ENCODE peak calls at places on chromosomes 7 and 10, in seven cellular contexts. T is thoracic aorta, A is MM.1S, K is Panc1, N is tibial artery, L is pancreas, X is breast epithelium. P is an unnamed sample.

GRCh38 chr7:2645274-2645868 is 13.6 kb downstream of the TTYH3 start:
- DNase-seq in N (no peak), L (no peak), X (no peak), K (no peak), A (peak; percentile 27), T (no peak), P (peak; percentile 59)

GRCh38 chr10:65701168-65701776 is 1224.6 kb upstream of the LRRTM3 start:
- DNase-seq in A (peak; percentile 80), X (no peak), N (no peak), L (no peak), T (no peak), K (no peak), P (no peak)

GRCh38 chr10:95445223-95445836 is 115.8 kb downstream of the SORBS1 start:
- DNase-seq in X (peak; percentile 76), A (no peak), T (peak; percentile 60), K (peak; percentile 24), N (peak; percentile 95), L (no peak), P (peak; percentile 83)

GRCh38 chr10:71512213-71512745 is 115.6 kb downstream of the CDH23 start:
- DNase-seq in T (no peak), L (no peak), X (no peak), K (no peak), N (no peak), A (no peak), P (no peak)

GRCh38 chr7:112112822-112113255 is 93.4 kb downstream of the DOCK4 start:
- DNase-seq in K (no peak), L (no peak), X (peak; percentile 48), N (no peak), A (peak; percentile 57), T (no peak), P (no peak)

GRCh38 chr10:73836427-73836826 is 25.0 kb upstream of the NDST2 start:
- DNase-seq in L (no peak), K (no peak), N (no peak), T (no peak), A (no peak), X (no peak), P (no peak)

GRCh38 chr7:12954374-12954773 is 266.9 kb downstream of the ARL4A start:
- DNase-seq in N (no peak), X (no peak), T (no peak), A (no peak), K (no peak), L (no peak), P (no peak)

GRCh38 chr7:67137464-67137863 is 140.8 kb downstream of the TYW1 start:
- DNase-seq in L (no peak), X (no peak), K (no peak), A (no peak), T (no peak), N (no peak), P (no peak)

GRCh38 chr10:27719052-27719451 is 26.6 kb downstream of the MKX start:
- DNase-seq in X (no peak), N (no peak), T (no peak), K (no peak), L (no peak), A (no peak), P (no peak)

GRCh38 chr10:12243860-12244620 is 48.1 kb downstream of the CDC123 start:
- DNase-seq in L (no peak), K (no peak), N (no peak), T (no peak), A (no peak), X (no peak), P (no peak)

GRCh38 chr7:18886801-18887200 is 230.6 kb downstream of the TWIST1 start:
- DNase-seq in K (no peak), X (no peak), A (no peak), L (no peak), T (no peak), N (no peak), P (no peak)

GRCh38 chr10:113221756-113222168 is 271.7 kb downstream of the TCF7L2 start:
- DNase-seq in A (no peak), K (no peak), T (no peak), N (no peak), L (no peak), X (no peak), P (no peak)

GRCh38 chr10:132397036-132397541 is at the start of gene PWWP2B:
- DNase-seq in K (no peak), A (peak; percentile 39), N (no peak), X (no peak), L (peak; percentile 79), T (no peak), P (peak; percentile 79)
- H3K27ac ChIP-seq in K (peak within 1 kb of the TSS; percentile 93), A (peak within 1 kb of the TSS; percentile 18), N (peak within 1 kb of the TSS; percentile 88), X (peak within 1 kb of the TSS; percentile 97), L (peak within 1 kb of the TSS; percentile 94), T (peak within 1 kb of the TSS; percentile 84), P (peak within 1 kb of the TSS; percentile 91)

GRCh38 chr7:121503039-121503438 is 106.9 kb upstream of the FAM3C start:
- DNase-seq in K (no peak), A (no peak), T (no peak), N (no peak), L (no peak), X (no peak), P (no peak)

GRCh38 chr7:121503730-121504129 is 107.6 kb upstream of the FAM3C start:
- DNase-seq in T (no peak), K (no peak), A (no peak), L (no peak), X (no peak), N (no peak), P (no peak)

GRCh38 chr7:121505540-121506182 is 109.6 kb upstream of the FAM3C start:
- DNase-seq in A (no peak), T (no peak), X (no peak), L (no peak), N (no peak), K (no peak), P (no peak)

GRCh38 chr7:121505021-121505420 is 108.9 kb upstream of the FAM3C start:
- DNase-seq in N (no peak), T (no peak), K (no peak), X (no peak), L (no peak), A (no peak), P (no peak)

GRCh38 chr7:121504478-121504877 is 108.4 kb upstream of the FAM3C start:
- DNase-seq in T (no peak), N (no peak), L (no peak), X (no peak), K (no peak), A (no peak), P (no peak)
- H3K4me3 ChIP-seq in T (no peak overlapping the region), N (no peak overlapping the region), L (no peak overlapping the region), X (no peak overlapping the region), K (no peak overlapping the region), A (no peak overlapping the region), P (no peak overlapping the region)

DNA sequence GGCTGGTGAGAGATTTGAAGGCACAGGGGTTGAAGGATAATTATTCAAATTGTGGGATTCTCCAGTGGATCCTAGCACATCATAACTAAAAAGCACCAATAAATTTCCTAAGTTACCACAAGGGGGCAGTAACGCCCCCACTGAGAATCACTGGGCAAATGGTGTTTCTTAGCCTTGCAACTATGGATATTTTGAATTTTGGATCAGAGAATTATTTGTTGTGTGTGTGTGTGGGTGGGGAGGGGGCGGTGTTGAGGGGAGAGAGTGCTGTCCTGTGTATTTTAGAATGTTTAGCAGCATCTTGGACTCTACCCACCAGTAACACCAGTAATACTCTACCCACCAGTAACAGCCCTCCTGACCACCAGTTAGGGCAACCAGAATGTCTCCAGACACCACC is 63.3 kb upstream of the PRKG1 start:
- DNase-seq in X (no peak), A (peak; percentile 36), N (no peak), L (no peak), T (no peak), K (peak; percentile 13), P (no peak)
- TF ChIP-seq CTCF in X (peak; percentile 54), A (peak; percentile 80), N (peak; percentile 80), L (peak; percentile 74), T (peak; percentile 85), K (peak; percentile 90), P (peak; percentile 63)

DNA sequence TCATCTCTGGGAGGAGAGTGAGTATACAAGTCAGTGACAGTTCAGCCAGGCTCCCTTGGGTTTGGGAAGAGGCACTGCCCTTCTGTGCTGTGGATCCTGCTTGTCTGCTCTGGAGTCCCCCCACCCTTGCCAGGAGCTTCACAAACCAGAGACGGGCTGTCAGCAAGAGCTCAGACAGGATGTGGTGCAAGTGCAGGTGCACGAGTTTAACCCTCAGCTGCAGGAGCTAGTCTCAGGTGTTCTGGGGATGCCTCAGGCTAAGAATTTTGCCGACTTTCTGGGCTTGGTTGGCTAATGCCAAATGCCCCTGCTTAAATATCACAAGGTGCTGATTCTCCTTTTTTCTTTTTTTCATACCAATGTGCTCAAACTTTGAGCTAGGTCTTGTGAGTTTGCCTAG is 22.3 kb downstream of the ZNF783 start:
- DNase-seq in K (no peak), T (no peak), L (no peak), N (no peak), A (peak; percentile 99), X (no peak), P (no peak)
- H3K27ac ChIP-seq in K (peak overlapping the region; percentile 39), T (no peak overlapping the region), L (no peak overlapping the region), N (peak overlapping the region; percentile 7), A (peak overlapping the region; percentile 87), X (no peak overlapping the region), P (no peak overlapping the region)

GRCh38 chr10:60944910-60945297 is 919 bp upstream of the RHOBTB1 start:
- DNase-seq in L (no peak), A (no peak), X (no peak), K (no peak), N (no peak), T (no peak), P (peak; percentile 21)
- H3K4me3 ChIP-seq in L (peak overlapping the region; percentile 87), A (peak overlapping the region; percentile 76), X (peak overlapping the region; percentile 78), K (peak overlapping the region; percentile 68), N (peak overlapping the region; percentile 81), T (peak overlapping the region; percentile 90), P (peak overlapping the region; percentile 90)

DNA sequence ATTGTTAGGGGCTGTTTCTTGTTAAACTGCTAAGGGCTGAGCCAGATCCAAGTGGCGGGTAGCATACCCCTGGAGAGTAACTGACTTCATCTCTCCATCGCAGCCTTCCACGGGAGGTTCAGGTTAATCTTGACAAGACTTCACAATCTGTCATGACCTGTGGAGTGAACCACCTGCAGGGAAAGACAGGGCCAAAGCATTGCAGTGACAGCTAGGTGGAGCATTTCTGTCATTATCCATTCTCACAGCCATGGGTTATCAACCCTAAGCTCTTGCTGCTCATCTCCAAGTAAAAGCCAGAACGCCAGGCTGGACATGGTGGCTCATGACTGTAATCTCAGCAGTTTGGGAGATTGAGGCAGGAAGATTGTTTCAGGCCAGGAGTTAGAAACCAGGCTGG is 17.2 kb downstream of the ABCC2 start:
- DNase-seq in T (no peak), N (no peak), L (no peak), K (no peak), A (no peak), X (no peak), P (no peak)
- TF ChIP-seq CTCF in T (no peak), N (no peak), L (no peak), K (peak; percentile 34), A (no peak), X (no peak), P (no peak)

P was measured in psoas muscle.